ENCODE peak calls at places on chromosomes 16 and 17, in nine cellular contexts. U is GM06990; X is HT-29; B is ELR; C is T-helper 9 cell; O is NCI-H1105 treated with DMSO at 0.1 percent for 48 hours; M is stimulated activated CD8-positive, alpha-beta memory T cell treated with anti-CD3 and anti-CD28 coated beads, Interleukin-7, amount 100 ng/mL, for 1 hour; S is NCI-H1930; H is GM03348. V is an unnamed sample.

GRCh38 chr16:9062301-9062700 is 29.1 kb upstream of the HAPSTR1 start:
- DNase-seq in U (no peak), X (no peak), B (no peak), C (no peak), O (no peak), M (no peak), S (no peak), H (no peak), V (no peak)

GRCh38 chr16:60564588-60564987 is 1471.7 kb downstream of the CDH8 start:
- DNase-seq in U (no peak), X (no peak), B (no peak), C (no peak), O (no peak), M (no peak), S (no peak), H (no peak), V (no peak)

GRCh38 chr16:23232806-23233205 is 50.3 kb downstream of the SCNN1G start:
- DNase-seq in U (no peak), X (no peak), B (no peak), C (no peak), O (peak), M (no peak), S (no peak), H (no peak), V (no peak)

GRCh38 chr17:40178021-40178601 is 841 bp downstream of the RAPGEFL1 start:
- DNase-seq in U (no peak), X (no peak), B (no peak), C (no peak), O (no peak), M (no peak), S (no peak), H (no peak), V (no peak)

GRCh38 chr17:79826210-79826680 is 13.0 kb downstream of the CBX4 start:
- DNase-seq in U (no peak), X (no peak), B (no peak), C (no peak), O (no peak), M (no peak), S (no peak), H (no peak), V (no peak)

GRCh38 chr17:66379539-66379938 is 77.1 kb downstream of the PRKCA start:
- DNase-seq in U (no peak), X (no peak), B (no peak), C (no peak), O (no peak), M (no peak), S (no peak), H (no peak), V (no peak)

GRCh38 chr16:81956213-81956948 is 54.9 kb downstream of the SDR42E1 start:
- DNase-seq in U (no peak), X (peak), B (peak), C (no peak), O (no peak), M (no peak), S (no peak), H (peak), V (no peak)

GRCh38 chr17:27481327-27481726 is 25.1 kb downstream of the KSR1 start:
- DNase-seq in U (no peak), X (no peak), B (no peak), C (peak), O (no peak), M (peak), S (no peak), H (no peak), V (peak)

GRCh38 chr17:14014647-14015046 is 54.7 kb upstream of the COX10 start:
- DNase-seq in U (no peak), X (no peak), B (peak), C (no peak), O (no peak), M (no peak), S (no peak), H (peak), V (no peak)

GRCh38 chr17:65123757-65124675 is 13.2 kb upstream of the RGS9 start:
- DNase-seq in U (no peak), X (no peak), B (peak), C (no peak), O (no peak), M (no peak), S (no peak), H (no peak), V (no peak)

GRCh38 chr16:53937068-53937614 is 233.2 kb downstream of the FTO start:
- DNase-seq in U (no peak), X (no peak), B (no peak), C (no peak), O (no peak), M (no peak), S (no peak), H (no peak), V (no peak)

GRCh38 chr17:57545836-57546305 is 199.2 kb downstream of the CCDC182 start:
- DNase-seq in U (no peak), X (no peak), B (no peak), C (no peak), O (no peak), M (no peak), S (peak), H (no peak), V (no peak)

GRCh38 chr17:18319604-18320256 is 4.6 kb downstream of the SMCR8 start:
- DNase-seq in U (no peak), X (no peak), B (peak), C (no peak), O (peak), M (no peak), S (peak), H (peak), V (no peak)

GRCh38 chr17:40317345-40317873 is 8.4 kb downstream of the RARA start:
- DNase-seq in U (no peak), X (peak), B (peak), C (no peak), O (no peak), M (no peak), S (no peak), H (peak), V (peak)

GRCh38 chr17:20988001-20988641 is 54.7 kb downstream of the USP22 start:
- DNase-seq in U (no peak), X (no peak), B (no peak), C (no peak), O (no peak), M (no peak), S (no peak), H (no peak), V (no peak)

GRCh38 chr16:88816736-88817535 is 5.2 kb upstream of the APRT start:
- DNase-seq in U (no peak), X (no peak), B (no peak), C (no peak), O (no peak), M (no peak), S (no peak), H (no peak), V (no peak)

GRCh38 chr17:64242633-64243032 is 20.4 kb downstream of the TEX2 start:
- DNase-seq in U (no peak), X (no peak), B (no peak), C (no peak), O (no peak), M (no peak), S (no peak), H (no peak), V (no peak)

GRCh38 chr17:61248399-61248798 is 151.2 kb upstream of the TBX2 start:
- DNase-seq in U (no peak), X (peak), B (peak), C (no peak), O (no peak), M (no peak), S (no peak), H (no peak), V (no peak)

GRCh38 chr16:50316102-50316847 is 49.9 kb downstream of the ADCY7 start:
- DNase-seq in U (no peak), X (no peak), B (no peak), C (no peak), O (no peak), M (no peak), S (no peak), H (no peak), V (no peak)

GRCh38 chr17:48724241-48725004 is 1.4 kb downstream of the PRAC2 start:
- DNase-seq in U (peak), X (peak), B (peak), C (peak), O (peak), M (peak), S (no peak), H (peak), V (peak)

GRCh38 chr16:85484337-85485295 is 128.5 kb upstream of the GSE1 start:
- DNase-seq in U (no peak), X (no peak), B (no peak), C (no peak), O (peak), M (no peak), S (no peak), H (no peak), V (no peak)

GRCh38 chr16:24670623-24671454 is 58.6 kb upstream of the TNRC6A start:
- DNase-seq in U (peak), X (no peak), B (peak), C (no peak), O (peak), M (no peak), S (no peak), H (peak), V (peak)

GRCh38 chr17:13786000-13786598 is 184.4 kb upstream of the HS3ST3A1 start:
- DNase-seq in U (no peak), X (no peak), B (peak), C (no peak), O (no peak), M (no peak), S (no peak), H (no peak), V (no peak)

GRCh38 chr17:35700157-35700556 is 31.3 kb upstream of the RASL10B start:
- DNase-seq in U (no peak), X (no peak), B (peak), C (no peak), O (no peak), M (no peak), S (no peak), H (peak), V (no peak)

GRCh38 chr17:71409712-71410111 is 711.1 kb upstream of the SOX9 start:
- DNase-seq in U (no peak), X (no peak), B (peak), C (no peak), O (peak), M (no peak), S (no peak), H (peak), V (no peak)

GRCh38 chr16:21264226-21265036 is 13.7 kb downstream of the CRYM start:
- DNase-seq in U (no peak), X (peak), B (no peak), C (no peak), O (no peak), M (no peak), S (no peak), H (peak), V (peak)

V was measured in GM10248.